ENCODE peak calls at places on chromosome 10, in seven cellular contexts. X is T-helper 1 cell, H is amniotic epithelial cell, E is RWPE1, I is NCI-H446, R is T follicular helper cell, V is AG04450. U is an unnamed sample.

GRCh38 chr10:323651-324293 is 188.5 kb downstream of the ZMYND11 start:
- DNase-seq in X (peak), H (peak), E (peak), I (no peak), R (peak), V (peak), U (no peak)

GRCh38 chr10:56481521-56482091 is 120.5 kb upstream of the ZWINT start:
- DNase-seq in X (no peak), H (no peak), E (no peak), I (no peak), R (no peak), V (no peak), U (no peak)

GRCh38 chr10:31602541-31603244 is 283.7 kb downstream of the ZEB1 start:
- DNase-seq in X (no peak), H (peak), E (peak), I (peak), R (no peak), V (no peak), U (peak)

GRCh38 chr10:126080879-126081331 is 184.5 kb downstream of the FANK1 start:
- DNase-seq in X (no peak), H (peak), E (no peak), I (no peak), R (no peak), V (peak), U (no peak)

GRCh38 chr10:28180654-28181053 is 122.2 kb downstream of the MPP7 start:
- DNase-seq in X (no peak), H (no peak), E (no peak), I (no peak), R (no peak), V (no peak), U (no peak)

GRCh38 chr10:36178616-36179015 is 536.5 kb upstream of the FZD8 start:
- DNase-seq in X (no peak), H (no peak), E (no peak), I (no peak), R (no peak), V (no peak), U (no peak)

GRCh38 chr10:77834943-77835668 is 91.4 kb downstream of the DLG5 start:
- DNase-seq in X (no peak), H (no peak), E (no peak), I (no peak), R (no peak), V (no peak), U (no peak)

GRCh38 chr10:110168601-110169481 is 38.6 kb upstream of the MXI1 start:
- DNase-seq in X (no peak), H (no peak), E (no peak), I (no peak), R (no peak), V (no peak), U (no peak)

GRCh38 chr10:124849111-124849773 is 47.6 kb downstream of the ABRAXAS2 start:
- DNase-seq in X (no peak), H (no peak), E (no peak), I (no peak), R (no peak), V (no peak), U (no peak)

U was measured in DMS 273 treated with DMSO at 0.1 percent for 48 hours.